ENCODE peak calls at places on chromosomes 11 and 22, in eight cellular contexts. N, M, H, K, V, F, X and U are unnamed samples.

GRCh38 chr11:75454987-75455386 is 22.0 kb upstream of the KLHL35 start:
- DNase-seq in N (no peak), M (no peak), H (no peak), K (no peak), V (no peak), F (no peak), X (no peak), U (no peak)

GRCh38 chr22:29128891-29129643 is 56.2 kb downstream of the KREMEN1 start:
- DNase-seq in N (no peak), M (no peak), H (no peak), K (no peak), V (no peak), F (no peak), X (no peak), U (no peak)

GRCh38 chr22:19207902-19208283 is 29.4 kb upstream of the SLC25A1 start:
- DNase-seq in N (no peak), M (no peak), H (no peak), K (no peak), V (peak; percentile 2), F (no peak), X (no peak), U (no peak)

GRCh38 chr11:47946682-47947575 is 33.4 kb upstream of the PTPRJ start:
- DNase-seq in N (peak; percentile 9), M (peak; percentile 94), H (no peak), K (peak; percentile 96), V (peak; percentile 87), F (peak; percentile 94), X (peak; percentile 99), U (no peak)

GRCh38 chr11:1597981-1598380 is at the start of gene KRTAP5-2:
- DNase-seq in N (no peak), M (no peak), H (no peak), K (no peak), V (no peak), F (no peak), X (no peak), U (no peak)

GRCh38 chr11:76577921-76578654 is 92.5 kb downstream of the LRRC32 start:
- DNase-seq in N (no peak), M (no peak), H (no peak), K (no peak), V (no peak), F (no peak), X (no peak), U (no peak)

GRCh38 chr11:134275534-134276395 is at the start of gene GLB1L3:
- DNase-seq in N (peak; percentile 71), M (no peak), H (no peak), K (no peak), V (peak; percentile 71), F (no peak), X (no peak), U (no peak)

GRCh38 chr11:2887526-2888195 is 2.1 kb upstream of the CDKN1C start:
- DNase-seq in N (no peak), M (no peak), H (no peak), K (no peak), V (no peak), F (no peak), X (no peak), U (no peak)

GRCh38 chr11:112588252-112588668 is 327.6 kb upstream of the PLET1 start:
- DNase-seq in N (peak; percentile 20), M (peak; percentile 73), H (peak; percentile 81), K (peak; percentile 92), V (no peak), F (peak; percentile 91), X (peak; percentile 88), U (peak; percentile 78)

GRCh38 chr11:10443152-10443551 is 11.9 kb upstream of the AMPD3 start:
- DNase-seq in N (no peak), M (no peak), H (no peak), K (no peak), V (no peak), F (no peak), X (no peak), U (no peak)